ENCODE peak calls at places on chromosomes 7 and 10, in seven cellular contexts. R, K, U, D, M, P and C are unnamed samples.
A peak's percentile ranks its signal among the peaks of the same experiment; 100 is the strongest.

GRCh38 chr7:116198748-116199410 is 11.5 kb upstream of the TES start:
- DNase-seq in U (no peak), D (no peak), K (no peak), P (no peak), M (no peak), R (no peak), C (no peak)

GRCh38 chr10:86178401-86179142 is 188.0 kb downstream of the GRID1 start:
- DNase-seq in K (no peak), D (no peak), P (peak; percentile 24), R (no peak), U (no peak), M (no peak), C (no peak)

GRCh38 chr10:84291389-84291788 is 37.0 kb upstream of the CCSER2 start:
- DNase-seq in U (no peak), R (no peak), K (peak; percentile 70), D (no peak), P (peak; percentile 22), M (no peak), C (peak; percentile 66)

GRCh38 chr10:49698679-49699078 is 19.2 kb downstream of the C10orf53 start:
- DNase-seq in K (no peak), D (no peak), M (no peak), U (no peak), R (no peak), P (no peak), C (no peak)

GRCh38 chr7:1669486-1669951 is 558 bp upstream of the ELFN1 start:
- DNase-seq in K (no peak), U (no peak), P (no peak), R (no peak), M (no peak), D (no peak), C (no peak)

GRCh38 chr7:92244803-92245486 is 769 bp downstream of the KRIT1 start:
- DNase-seq in M (no peak), D (no peak), R (no peak), P (no peak), K (peak; percentile 25), U (no peak), C (peak; percentile 8)

GRCh38 chr7:43954524-43955228 is 28.4 kb downstream of the UBE2D4 start:
- DNase-seq in K (peak; percentile 66), U (no peak), M (no peak), D (no peak), R (peak; percentile 10), P (peak; percentile 61), C (peak; percentile 55)

GRCh38 chr10:125103466-125104377 is 56.6 kb downstream of the CTBP2 start:
- DNase-seq in P (no peak), M (no peak), R (no peak), K (no peak), U (no peak), D (peak; percentile 18), C (no peak)

GRCh38 chr7:18583305-18583704 is 87.8 kb downstream of the HDAC9 start:
- DNase-seq in U (no peak), M (no peak), K (peak; percentile 12), R (peak; percentile 4), D (no peak), P (no peak), C (peak; percentile 45)

GRCh38 chr7:151537818-151538561 is 18.3 kb upstream of the RHEB start:
- DNase-seq in D (peak; percentile 30), P (no peak), U (no peak), R (no peak), K (peak; percentile 51), M (no peak), C (peak; percentile 39)

GRCh38 chr10:27743736-27744477 is 1.7 kb downstream of the MKX start:
- DNase-seq in D (no peak), K (peak; percentile 39), M (peak; percentile 27), R (no peak), P (no peak), U (no peak), C (peak; percentile 19)

GRCh38 chr10:27741173-27742091 is 4.2 kb downstream of the MKX start:
- DNase-seq in M (no peak), P (no peak), K (no peak), U (no peak), D (peak; percentile 55), R (no peak), C (no peak)

GRCh38 chr10:27742926-27743735 is 2.5 kb downstream of the MKX start:
- DNase-seq in P (no peak), D (peak; percentile 75), R (no peak), K (peak; percentile 26), M (peak; percentile 31), U (no peak), C (peak; percentile 34)

GRCh38 chr10:27744478-27745379 is 890 bp downstream of the MKX start:
- DNase-seq in U (no peak), D (peak; percentile 75), R (no peak), K (peak; percentile 38), P (no peak), M (no peak), C (peak; percentile 33)

GRCh38 chr10:27742195-27742925 is 3.3 kb downstream of the MKX start:
- DNase-seq in P (peak; percentile 41), R (peak; percentile 61), D (peak; percentile 89), U (peak; percentile 35), K (peak; percentile 93), M (peak; percentile 73), C (peak; percentile 89)
- TF ChIP-seq CTCF in P (peak; percentile 80), R (peak; percentile 56), D (peak; percentile 83), U (peak; percentile 75), K (peak; percentile 53), M (peak; percentile 85), C (peak; percentile 76)

GRCh38 chr7:22185559-22185958 is 171.4 kb downstream of the RAPGEF5 start:
- DNase-seq in R (no peak), K (no peak), D (no peak), M (no peak), P (no peak), U (no peak), C (no peak)
- H3K4me3 ChIP-seq in R (no peak overlapping the region), K (no peak overlapping the region), D (no peak overlapping the region), M (no peak overlapping the region), P (no peak overlapping the region), U (no peak overlapping the region), C (no peak overlapping the region)

GRCh38 chr10:6048281-6049030 is 13.7 kb downstream of the IL2RA start:
- DNase-seq in D (no peak), K (no peak), U (no peak), M (peak; percentile 7), P (no peak), R (no peak), C (no peak)

GRCh38 chr10:6049031-6049400 is 13.2 kb downstream of the IL2RA start:
- DNase-seq in D (no peak), K (no peak), P (no peak), R (no peak), M (peak; percentile 14), U (no peak), C (no peak)

GRCh38 chr10:6052247-6053221 is 9.6 kb downstream of the IL2RA start:
- DNase-seq in R (no peak), K (no peak), M (peak; percentile 20), D (no peak), U (no peak), P (no peak), C (no peak)

GRCh38 chr10:6053303-6053702 is 8.9 kb downstream of the IL2RA start:
- DNase-seq in R (no peak), K (no peak), D (no peak), U (no peak), M (no peak), P (no peak), C (no peak)

DNA sequence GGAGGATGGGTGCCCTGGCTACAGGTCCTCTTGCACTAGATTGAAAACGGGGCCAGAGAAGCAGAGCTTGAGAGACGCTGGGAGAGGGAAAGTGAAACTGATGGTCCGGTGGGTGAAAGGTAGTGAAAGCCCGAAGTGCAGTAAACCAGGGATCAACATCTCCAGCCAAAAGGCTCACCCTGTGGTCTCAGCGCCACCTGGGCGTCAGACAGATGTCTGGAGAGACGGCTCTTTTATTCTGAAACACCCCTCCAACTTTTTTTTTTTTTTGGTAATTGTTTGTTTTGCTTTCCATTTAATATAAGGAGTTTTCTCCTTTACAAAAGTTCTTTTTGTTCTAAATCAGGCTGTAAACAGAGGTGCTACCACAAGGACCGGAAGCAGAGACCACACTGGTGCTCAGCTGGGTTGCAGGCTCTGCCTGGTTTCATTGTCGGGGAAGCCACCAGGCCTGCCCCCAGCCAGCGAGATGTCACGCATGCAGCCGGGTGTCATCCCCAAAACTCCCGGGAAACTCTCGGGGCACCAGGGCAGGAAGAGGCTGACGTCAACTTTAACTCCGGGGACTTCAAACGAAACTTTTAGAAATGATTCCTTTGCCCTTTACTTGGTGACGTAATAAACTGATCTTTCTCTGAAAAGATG is 11.2 kb downstream of the IL2RA start:
- DNase-seq in U (no peak), D (peak; percentile 74), P (peak; percentile 41), R (no peak), K (peak; percentile 71), M (peak; percentile 80), C (peak; percentile 28)
- TF ChIP-seq CTCF in U (no peak), D (peak; percentile 20), P (peak; percentile 62), R (peak; percentile 44), K (no peak), M (peak; percentile 32), C (peak; percentile 17)

GRCh38 chr7:90453931-90454330 is 15.5 kb upstream of the PTTG1IP2 start:
- DNase-seq in R (no peak), D (no peak), U (no peak), K (peak; percentile 21), P (no peak), M (no peak), C (no peak)

GRCh38 chr7:90459888-90460287 is 9.6 kb upstream of the PTTG1IP2 start:
- DNase-seq in M (no peak), R (no peak), P (peak; percentile 3), D (no peak), K (no peak), U (no peak), C (no peak)

GRCh38 chr7:90458104-90458503 is 11.3 kb upstream of the PTTG1IP2 start:
- DNase-seq in P (no peak), K (no peak), M (no peak), D (no peak), R (no peak), U (no peak), C (no peak)

GRCh38 chr7:90453259-90453891 is 16.1 kb upstream of the PTTG1IP2 start:
- DNase-seq in M (no peak), U (no peak), K (no peak), P (no peak), D (no peak), R (no peak), C (no peak)

GRCh38 chr7:90455163-90456030 is 14.0 kb upstream of the PTTG1IP2 start:
- DNase-seq in D (no peak), R (peak; percentile 7), P (peak; percentile 10), U (no peak), K (peak; percentile 69), M (peak; percentile 33), C (peak; percentile 67)
- H3K4me3 ChIP-seq in D (no peak overlapping the region), R (peak overlapping the region; percentile 22), P (peak overlapping the region; percentile 22), U (peak overlapping the region; percentile 21), K (no peak overlapping the region), M (no peak overlapping the region), C (peak overlapping the region; percentile 35)

GRCh38 chr10:119306514-119306951 is 99.2 kb downstream of the GRK5 start:
- DNase-seq in R (no peak), U (no peak), P (no peak), K (no peak), M (no peak), D (no peak), C (no peak)
- TF ChIP-seq CTCF in R (no peak), U (no peak), P (no peak), K (no peak), M (no peak), D (no peak), C (peak; percentile 42)

GRCh38 chr10:24683554-24683953 is 40.1 kb downstream of the ARHGAP21 start:
- DNase-seq in U (no peak), M (no peak), D (no peak), K (no peak), P (no peak), R (no peak), C (no peak)
- H3K4me3 ChIP-seq in U (no peak overlapping the region), M (no peak overlapping the region), D (no peak overlapping the region), K (no peak overlapping the region), P (no peak overlapping the region), R (no peak overlapping the region), C (no peak overlapping the region)